ENCODE peak calls at places on chromosomes 11 and 22, in eight cellular contexts. One of them, this sample, is unnamed.

GRCh38 chr11:11963842-11964773 is 44.3 kb downstream of the DKK3 start:
- DNase-seq in GF-D8: no peak
- DNase-seq in fibroblast of lung: no peak
- DNase-seq in HuH-7: no peak
- DNase-seq in HCT116: no peak
- DNase-seq in substantia nigra: no peak
- DNase-seq in NAMALWA: no peak
- DNase-seq in lower lobe of right lung: no peak
- DNase-seq in this sample: no peak

GRCh38 chr11:79025622-79026021 is 415.2 kb downstream of the TENM4 start:
- DNase-seq in GF-D8: no peak
- DNase-seq in fibroblast of lung: no peak
- DNase-seq in HuH-7: no peak
- DNase-seq in HCT116: no peak
- DNase-seq in substantia nigra: no peak
- DNase-seq in NAMALWA: no peak
- DNase-seq in lower lobe of right lung: no peak
- DNase-seq in this sample: no peak

GRCh38 chr11:126191379-126192073 is 19.9 kb downstream of the RPUSD4 start:
- DNase-seq in GF-D8: no peak
- DNase-seq in fibroblast of lung: no peak
- DNase-seq in HuH-7: no peak
- DNase-seq in HCT116: no peak
- DNase-seq in substantia nigra: no peak
- DNase-seq in NAMALWA: no peak
- DNase-seq in lower lobe of right lung: no peak
- DNase-seq in this sample: no peak

GRCh38 chr11:74671520-74672196 is 59.6 kb downstream of the CHRDL2 start:
- DNase-seq in GF-D8: no peak
- DNase-seq in fibroblast of lung: peak
- DNase-seq in HuH-7: no peak
- DNase-seq in HCT116: no peak
- DNase-seq in substantia nigra: no peak
- DNase-seq in NAMALWA: no peak
- DNase-seq in lower lobe of right lung: no peak
- DNase-seq in this sample: no peak

GRCh38 chr11:114208371-114208770 is 87.8 kb upstream of the NNMT start:
- DNase-seq in GF-D8: peak
- DNase-seq in fibroblast of lung: no peak
- DNase-seq in HuH-7: no peak
- DNase-seq in HCT116: no peak
- DNase-seq in substantia nigra: no peak
- DNase-seq in NAMALWA: no peak
- DNase-seq in lower lobe of right lung: no peak
- DNase-seq in this sample: no peak

GRCh38 chr11:33899383-33900037 is 7.6 kb upstream of the LMO2 start:
- DNase-seq in GF-D8: no peak
- DNase-seq in fibroblast of lung: peak
- DNase-seq in HuH-7: no peak
- DNase-seq in HCT116: peak
- DNase-seq in substantia nigra: peak
- DNase-seq in NAMALWA: no peak
- DNase-seq in lower lobe of right lung: peak
- DNase-seq in this sample: no peak

GRCh38 chr22:45218974-45219373 is 21.7 kb downstream of the KIAA0930 start:
- DNase-seq in GF-D8: no peak
- DNase-seq in fibroblast of lung: peak
- DNase-seq in HuH-7: no peak
- DNase-seq in HCT116: no peak
- DNase-seq in substantia nigra: no peak
- DNase-seq in NAMALWA: peak
- DNase-seq in lower lobe of right lung: no peak
- DNase-seq in this sample: no peak

GRCh38 chr11:22703561-22703960 is 37.1 kb downstream of the GAS2 start:
- DNase-seq in GF-D8: no peak
- DNase-seq in fibroblast of lung: peak
- DNase-seq in HuH-7: no peak
- DNase-seq in HCT116: no peak
- DNase-seq in substantia nigra: no peak
- DNase-seq in NAMALWA: no peak
- DNase-seq in lower lobe of right lung: no peak
- DNase-seq in this sample: no peak

GRCh38 chr11:76860539-76861475 is at the start of gene ACER3:
- DNase-seq in GF-D8: peak
- DNase-seq in fibroblast of lung: peak
- DNase-seq in HuH-7: peak
- DNase-seq in HCT116: peak
- DNase-seq in substantia nigra: peak
- DNase-seq in NAMALWA: peak
- DNase-seq in lower lobe of right lung: peak
- DNase-seq in this sample: peak

GRCh38 chr11:65791719-65792213 is 4.9 kb downstream of the OVOL1 start:
- DNase-seq in GF-D8: peak
- DNase-seq in fibroblast of lung: peak
- DNase-seq in HuH-7: no peak
- DNase-seq in HCT116: no peak
- DNase-seq in substantia nigra: no peak
- DNase-seq in NAMALWA: peak
- DNase-seq in lower lobe of right lung: peak
- DNase-seq in this sample: peak

GRCh38 chr11:19092850-19093249 is 24.1 kb upstream of the ZDHHC13 start:
- DNase-seq in GF-D8: no peak
- DNase-seq in fibroblast of lung: no peak
- DNase-seq in HuH-7: no peak
- DNase-seq in HCT116: no peak
- DNase-seq in substantia nigra: no peak
- DNase-seq in NAMALWA: no peak
- DNase-seq in lower lobe of right lung: no peak
- DNase-seq in this sample: no peak

GRCh38 chr22:47442821-47443220 is 680.4 kb downstream of the TBC1D22A start:
- DNase-seq in GF-D8: no peak
- DNase-seq in fibroblast of lung: no peak
- DNase-seq in HuH-7: no peak
- DNase-seq in HCT116: no peak
- DNase-seq in substantia nigra: no peak
- DNase-seq in NAMALWA: no peak
- DNase-seq in lower lobe of right lung: no peak
- DNase-seq in this sample: no peak

GRCh38 chr11:120167659-120168058 is 29.7 kb upstream of the TRIM29 start:
- DNase-seq in GF-D8: no peak
- DNase-seq in fibroblast of lung: no peak
- DNase-seq in HuH-7: no peak
- DNase-seq in HCT116: no peak
- DNase-seq in substantia nigra: no peak
- DNase-seq in NAMALWA: no peak
- DNase-seq in lower lobe of right lung: no peak
- DNase-seq in this sample: no peak

GRCh38 chr11:70525466-70525865 is 127.1 kb downstream of the CTTN start:
- DNase-seq in GF-D8: no peak
- DNase-seq in fibroblast of lung: no peak
- DNase-seq in HuH-7: no peak
- DNase-seq in HCT116: no peak
- DNase-seq in substantia nigra: no peak
- DNase-seq in NAMALWA: no peak
- DNase-seq in lower lobe of right lung: no peak
- DNase-seq in this sample: no peak

GRCh38 chr11:650482-650881 is 13.4 kb downstream of the DRD4 start:
- DNase-seq in GF-D8: no peak
- DNase-seq in fibroblast of lung: no peak
- DNase-seq in HuH-7: no peak
- DNase-seq in HCT116: no peak
- DNase-seq in substantia nigra: no peak
- DNase-seq in NAMALWA: no peak
- DNase-seq in lower lobe of right lung: no peak
- DNase-seq in this sample: no peak

This sample was measured in AML-193.